ENCODE peak calls at places on chromosomes 12 and 14, in ten cellular contexts. O is psoas muscle, F is Peyer's patch, Y is RWPE1, E is AG10803, L is endothelial cell, C is fibroblast of lung, U is nephron progenitor cell, T is GM10248, X is lung. S is an unnamed sample.
A peak's percentile ranks its signal among the peaks of the same experiment; 100 is the strongest.

GRCh38 chr14:70168401-70168800 is 20.4 kb downstream of the SLC8A3 start:
- DNase-seq in O (no peak), L (no peak), Y (no peak), U (no peak), E (no peak), C (no peak), F (no peak), X (no peak), T (no peak), S (no peak)

GRCh38 chr12:31773867-31774266 is 45.0 kb upstream of the AMN1 start:
- DNase-seq in T (peak; percentile 34), F (no peak), X (no peak), Y (no peak), U (peak; percentile 14), E (no peak), L (no peak), O (no peak), C (no peak), S (peak; percentile 55)

GRCh38 chr14:104245075-104245474 is 106.7 kb downstream of the KIF26A start:
- DNase-seq in C (no peak), O (no peak), X (no peak), U (no peak), L (no peak), F (no peak), Y (no peak), E (no peak), T (no peak), S (no peak)

GRCh38 chr12:21989819-21990412 is 48.7 kb upstream of the ABCC9 start:
- DNase-seq in F (no peak), T (no peak), C (peak; percentile 74), X (no peak), U (no peak), E (peak; percentile 50), Y (peak; percentile 3), O (no peak), L (no peak), S (peak; percentile 2)

GRCh38 chr12:13956060-13956590 is 25.3 kb downstream of the GRIN2B start:
- DNase-seq in E (no peak), L (no peak), Y (no peak), X (no peak), C (no peak), O (no peak), T (no peak), U (no peak), F (no peak), S (no peak)

GRCh38 chr14:58663494-58664111 is 25.8 kb downstream of the DACT1 start:
- DNase-seq in O (no peak), X (no peak), C (peak; percentile 57), Y (peak; percentile 19), T (no peak), U (no peak), E (peak; percentile 91), F (no peak), L (no peak), S (no peak)

GRCh38 chr14:71388336-71388735 is 481.1 kb downstream of the PCNX1 start:
- DNase-seq in E (no peak), Y (no peak), L (no peak), C (no peak), X (no peak), T (no peak), F (no peak), U (no peak), O (no peak), S (no peak)

GRCh38 chr12:5379737-5380496 is 52.0 kb upstream of the NTF3 start:
- DNase-seq in C (no peak), F (no peak), L (no peak), Y (peak; percentile 51), O (peak; percentile 77), E (no peak), T (no peak), U (no peak), X (no peak), S (no peak)

GRCh38 chr14:49634547-49635334 is at the start of gene DNAAF2:
- DNase-seq in F (peak; percentile 84), X (peak; percentile 55), C (peak; percentile 80), L (peak; percentile 57), Y (peak; percentile 63), O (peak; percentile 57), T (peak; percentile 53), E (peak; percentile 73), U (peak; percentile 73), S (peak; percentile 63)

GRCh38 chr12:60107992-60108391 is 512.2 kb downstream of the SLC16A7 start:
- DNase-seq in O (no peak), Y (no peak), F (no peak), L (no peak), C (no peak), E (no peak), X (no peak), U (no peak), T (no peak), S (no peak)

GRCh38 chr12:23376238-23376637 is 573.2 kb downstream of the SOX5 start:
- DNase-seq in C (no peak), F (no peak), L (no peak), E (no peak), X (no peak), O (no peak), U (no peak), T (no peak), Y (no peak), S (no peak)

DNA sequence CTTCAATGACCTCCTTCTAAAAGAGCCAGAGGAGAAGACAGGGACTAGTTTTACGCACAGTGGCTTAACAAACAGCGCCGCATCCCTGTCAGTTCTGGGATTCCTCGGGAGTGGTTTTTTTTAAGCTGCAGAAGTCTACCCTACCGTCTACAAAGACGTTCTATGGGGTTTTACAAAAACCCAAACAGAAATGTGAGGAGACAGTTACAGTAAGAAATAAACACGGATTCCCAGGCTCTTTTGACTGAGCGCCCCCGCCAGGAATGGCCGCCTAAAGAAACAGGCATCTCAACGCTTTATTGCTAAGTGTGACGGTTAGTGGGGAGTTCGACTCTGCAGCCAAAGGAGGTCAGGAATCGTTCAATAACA is 484 bp downstream of the ALKBH1 start:
- DNase-seq in F (peak; percentile 54), Y (peak; percentile 57), U (no peak), C (peak; percentile 60), L (peak; percentile 4), O (no peak), T (peak; percentile 40), X (no peak), E (peak; percentile 54), S (peak; percentile 16)
- TF ChIP-seq CTCF in F (no peak), Y (peak; percentile 64), U (no peak), C (peak; percentile 45), L (no peak), O (peak; percentile 26), T (peak; percentile 6), X (no peak), E (peak; percentile 57), S (peak; percentile 19)

GRCh38 chr12:110934093-110934852 is 13.9 kb upstream of the MYL2 start:
- DNase-seq in Y (peak; percentile 96), F (no peak), C (no peak), T (no peak), O (peak; percentile 42), X (no peak), E (peak; percentile 13), U (no peak), L (no peak), S (peak; percentile 22)

GRCh38 chr12:110931315-110931728 is 10.9 kb upstream of the MYL2 start:
- DNase-seq in O (peak; percentile 71), Y (no peak), F (no peak), U (no peak), C (no peak), E (no peak), L (no peak), X (no peak), T (no peak), S (no peak)

GRCh38 chr12:110933326-110933974 is 13.1 kb upstream of the MYL2 start:
- DNase-seq in X (no peak), T (no peak), E (no peak), C (no peak), L (no peak), F (no peak), Y (no peak), O (no peak), U (no peak), S (no peak)

GRCh38 chr12:110930348-110931314 is 10.3 kb upstream of the MYL2 start:
- DNase-seq in U (no peak), X (no peak), Y (no peak), F (no peak), L (no peak), O (no peak), T (no peak), E (no peak), C (no peak), S (no peak)

GRCh38 chr12:110932048-110932447 is 11.7 kb upstream of the MYL2 start:
- DNase-seq in E (no peak), F (no peak), Y (no peak), X (no peak), L (peak; percentile 27), U (peak; percentile 29), C (no peak), O (no peak), T (no peak), S (no peak)
- TF ChIP-seq CTCF in E (peak; percentile 7), F (no peak), Y (no peak), X (no peak), L (peak; percentile 42), U (peak; percentile 36), C (no peak), O (no peak), T (no peak), S (no peak)

GRCh38 chr12:85568395-85569103 is 267.7 kb downstream of the RASSF9 start:
- DNase-seq in U (no peak), C (no peak), E (no peak), T (no peak), L (no peak), X (no peak), F (peak; percentile 53), Y (no peak), O (no peak), S (peak; percentile 70)

GRCh38 chr12:85559534-85559933 is 276.7 kb downstream of the RASSF9 start:
- DNase-seq in L (no peak), U (no peak), E (no peak), F (no peak), T (no peak), C (no peak), X (no peak), Y (no peak), O (no peak), S (no peak)

GRCh38 chr12:85562765-85563164 is 273.4 kb downstream of the RASSF9 start:
- DNase-seq in T (no peak), O (no peak), C (no peak), X (no peak), F (no peak), E (no peak), U (no peak), L (no peak), Y (no peak), S (no peak)

GRCh38 chr12:85569261-85569660 is 266.9 kb downstream of the RASSF9 start:
- DNase-seq in Y (peak; percentile 20), C (no peak), U (no peak), F (no peak), O (no peak), L (no peak), T (no peak), E (no peak), X (no peak), S (no peak)

GRCh38 chr12:85564786-85565185 is 271.4 kb downstream of the RASSF9 start:
- DNase-seq in T (no peak), Y (no peak), F (no peak), U (no peak), L (no peak), E (no peak), X (no peak), C (no peak), O (no peak), S (no peak)
- TF ChIP-seq CTCF in T (no peak), Y (no peak), F (no peak), U (no peak), L (no peak), E (no peak), X (no peak), C (no peak), O (no peak), S (no peak)

GRCh38 chr14:46344327-46344937 is 307.1 kb downstream of the RPL10L start:
- DNase-seq in U (no peak), C (peak; percentile 3), Y (peak; percentile 9), T (no peak), F (no peak), E (no peak), L (peak; percentile 31), X (no peak), O (no peak), S (peak; percentile 4)
- TF ChIP-seq CTCF in U (peak; percentile 53), C (peak; percentile 35), Y (peak; percentile 66), T (peak; percentile 50), F (no peak), E (peak; percentile 42), L (peak; percentile 56), X (no peak), O (no peak), S (peak; percentile 45)

S was measured in Calu3.